ENCODE peak calls at places on chromosomes 5 and 9, in eight cellular contexts. S is sigmoid colon; R is ureter; J is fibroblast of the aortic adventitia; N is activated naive CD4-positive, alpha-beta T cell treated with anti-CD3 and anti-CD28 coated beads for 36 hours; K is MM.1S; Q is mammary epithelial cell; G is mesendoderm. A is an unnamed sample.

GRCh38 chr5:39177629-39177959 is 41.8 kb downstream of the FYB1 start:
- DNase-seq in S (no peak), R (no peak), G (no peak), K (no peak), Q (no peak), N (no peak), J (no peak), A (no peak)

GRCh38 chr5:118987988-118988945 is at the start of gene DTWD2:
- DNase-seq in Q (peak), S (peak), R (peak), N (peak), J (peak), K (peak), G (peak), A (peak)

GRCh38 chr5:1897386-1897785 is 14.7 kb upstream of the IRX4 start:
- DNase-seq in J (no peak), K (no peak), S (no peak), Q (no peak), G (no peak), N (no peak), R (no peak), A (no peak)

GRCh38 chr9:98256632-98257218 is 1.3 kb upstream of the TBC1D2 start:
- DNase-seq in R (no peak), K (peak), G (no peak), S (no peak), J (no peak), Q (no peak), N (peak), A (no peak)

GRCh38 chr9:27362447-27363210 is 65.7 kb upstream of the EQTN start:
- DNase-seq in G (no peak), N (no peak), S (no peak), K (no peak), J (no peak), R (no peak), Q (peak), A (no peak)

GRCh38 chr9:107243757-107244156 is 39.3 kb upstream of the RAD23B start:
- DNase-seq in Q (peak), K (peak), N (peak), R (peak), S (no peak), G (peak), J (peak), A (peak)

GRCh38 chr5:110386782-110387181 is 339.7 kb downstream of the TMEM232 start:
- DNase-seq in R (no peak), S (no peak), Q (no peak), J (peak), K (no peak), N (no peak), G (peak), A (peak)

GRCh38 chr9:89871871-89872331 is 267.1 kb downstream of the GADD45G start:
- DNase-seq in J (no peak), Q (no peak), N (no peak), S (peak), G (no peak), K (no peak), R (no peak), A (no peak)

GRCh38 chr5:97838214-97838613 is 655.2 kb upstream of the RIOK2 start:
- DNase-seq in K (peak), Q (peak), G (no peak), N (no peak), J (peak), R (no peak), S (no peak), A (peak)

GRCh38 chr9:137218754-137219271 is 3.2 kb downstream of the RNF208 start:
- DNase-seq in Q (no peak), G (peak), N (no peak), S (no peak), R (no peak), K (no peak), J (peak), A (peak)

GRCh38 chr5:13034048-13034447 is 910.4 kb downstream of the DNAH5 start:
- DNase-seq in N (no peak), R (no peak), J (no peak), K (no peak), G (no peak), Q (no peak), S (no peak), A (no peak)

GRCh38 chr5:53089481-53089976 is 20.0 kb downstream of the MOCS2 start:
- DNase-seq in S (no peak), K (peak), J (peak), Q (no peak), G (no peak), R (no peak), N (no peak), A (peak)

GRCh38 chr9:107246259-107247254 is 36.5 kb upstream of the RAD23B start:
- DNase-seq in S (no peak), K (no peak), Q (no peak), J (no peak), G (peak), N (peak), R (no peak), A (peak)

GRCh38 chr5:83473344-83474169 is 2.0 kb downstream of the VCAN start:
- DNase-seq in R (peak), S (peak), N (peak), K (peak), Q (peak), G (peak), J (peak), A (peak)

GRCh38 chr5:108119123-108119522 is 262.8 kb downstream of the FBXL17 start:
- DNase-seq in R (no peak), Q (no peak), S (no peak), G (no peak), K (no peak), J (no peak), N (no peak), A (no peak)